ENCODE peak calls at places on chromosomes 6 and 20, in seven cellular contexts. U is HCT116, C is K562, V is IMR-90, B is H1, P is HepG2, H is GM12878. W is an unnamed sample.

GRCh38 chr6:38968702-38969149 is 79.9 kb upstream of the GLP1R start:
- DNase-seq in C (no peak), U (no peak), B (no peak), P (no peak), H (no peak), V (no peak), W (no peak)

GRCh38 chr6:134720353-134721094 is 229.4 kb downstream of the ALDH8A1 start:
- DNase-seq in C (no peak), P (no peak), V (no peak), U (no peak), B (no peak), H (no peak), W (peak)

GRCh38 chr20:33999025-33999629 is 5.4 kb downstream of the RALY start:
- DNase-seq in P (no peak), B (no peak), C (no peak), U (no peak), H (no peak), V (peak), W (no peak)

GRCh38 chr6:2695464-2696095 is 55.1 kb downstream of the MYLK4 start:
- DNase-seq in V (peak), C (no peak), P (peak), B (no peak), U (peak), H (no peak), W (peak)

GRCh38 chr6:132712366-132712765 is 1.5 kb downstream of the VNN1 start:
- DNase-seq in B (no peak), H (no peak), V (peak), U (no peak), P (no peak), C (no peak), W (peak)

GRCh38 chr6:15288856-15289255 is 43.0 kb downstream of the JARID2 start:
- DNase-seq in U (no peak), V (no peak), P (no peak), B (no peak), C (peak), H (no peak), W (no peak)

GRCh38 chr6:106136845-106137244 is 50.7 kb downstream of the PRDM1 start:
- DNase-seq in V (no peak), U (no peak), B (no peak), H (no peak), C (no peak), P (no peak), W (no peak)

GRCh38 chr6:140043762-140044378 is 669.4 kb upstream of the CITED2 start:
- DNase-seq in U (peak), B (no peak), V (peak), H (no peak), P (no peak), C (no peak), W (no peak)

GRCh38 chr6:109441069-109441816 is 719 bp downstream of the SMPD2 start:
- DNase-seq in P (peak), B (no peak), H (no peak), C (peak), U (no peak), V (peak), W (peak)

GRCh38 chr6:16316741-16317251 is 78.4 kb downstream of the GMPR start:
- DNase-seq in H (no peak), B (no peak), U (peak), C (peak), P (peak), V (peak), W (peak)

GRCh38 chr6:27582928-27583725 is 110.2 kb upstream of the ZNF184 start:
- DNase-seq in P (peak), H (no peak), U (no peak), V (peak), B (no peak), C (peak), W (peak)

GRCh38 chr20:53978497-53978896 is 91.9 kb downstream of the BCAS1 start:
- DNase-seq in H (no peak), U (no peak), B (no peak), V (no peak), C (no peak), P (no peak), W (no peak)

GRCh38 chr6:131062245-131063027 is 609 bp downstream of the EPB41L2 start:
- DNase-seq in B (no peak), U (no peak), P (no peak), H (no peak), C (peak), V (no peak), W (peak)

GRCh38 chr6:75213112-75213511 is 7.3 kb upstream of the COL12A1 start:
- DNase-seq in U (no peak), P (no peak), V (no peak), H (no peak), B (no peak), C (no peak), W (peak)

GRCh38 chr20:49948809-49949507 is 12.8 kb downstream of the RNF114 start:
- DNase-seq in U (no peak), H (no peak), P (peak), V (peak), C (no peak), B (no peak), W (no peak)

GRCh38 chr6:16216501-16217155 is 21.8 kb upstream of the GMPR start:
- DNase-seq in P (no peak), U (no peak), C (no peak), V (no peak), B (no peak), H (no peak), W (peak)

GRCh38 chr6:12714022-12714421 is 2.5 kb upstream of the PHACTR1 start:
- DNase-seq in P (no peak), H (no peak), C (no peak), B (no peak), V (no peak), U (no peak), W (no peak)

GRCh38 chr6:14381225-14381887 is 263.8 kb downstream of the CD83 start:
- DNase-seq in V (no peak), H (no peak), P (no peak), C (no peak), B (no peak), U (no peak), W (no peak)

GRCh38 chr6:107116328-107116892 is 1.1 kb upstream of the BEND3 start:
- DNase-seq in P (no peak), C (peak), B (peak), H (no peak), V (no peak), U (no peak), W (peak)

GRCh38 chr6:32146687-32147086 is 5.1 kb downstream of the PRRT1 start:
- DNase-seq in C (no peak), H (no peak), U (no peak), V (no peak), P (no peak), B (no peak), W (no peak)

GRCh38 chr20:37774143-37774542 is 80.3 kb downstream of the CTNNBL1 start:
- DNase-seq in H (no peak), P (no peak), U (no peak), V (no peak), C (no peak), B (no peak), W (no peak)

GRCh38 chr6:46632053-46632452 is 20.6 kb downstream of the CYP39A1 start:
- DNase-seq in B (no peak), H (no peak), U (no peak), C (no peak), P (no peak), V (no peak), W (no peak)

GRCh38 chr20:3044336-3044965 is 1.0 kb downstream of the GNRH2 start:
- DNase-seq in H (no peak), B (no peak), U (no peak), V (no peak), C (no peak), P (no peak), W (no peak)

GRCh38 chr20:33947709-33948295 is 45.9 kb upstream of the RALY start:
- DNase-seq in U (peak), C (peak), B (peak), H (peak), V (peak), P (peak), W (peak)

GRCh38 chr6:127053032-127053908 is 65.2 kb upstream of the RSPO3 start:
- DNase-seq in H (no peak), B (no peak), V (peak), P (no peak), U (no peak), C (no peak), W (peak)

GRCh38 chr6:53244958-53245357 is 96.3 kb upstream of the GCM1 start:
- DNase-seq in U (no peak), B (no peak), C (no peak), P (no peak), H (peak), V (no peak), W (no peak)

GRCh38 chr20:10337291-10337690 is 96.7 kb downstream of the MKKS start:
- DNase-seq in P (no peak), V (no peak), C (no peak), H (no peak), U (no peak), B (no peak), W (no peak)

GRCh38 chr6:157830354-157831017 is 7.4 kb downstream of the SNX9 start:
- DNase-seq in C (no peak), B (no peak), U (no peak), P (no peak), V (no peak), H (peak), W (no peak)

GRCh38 chr6:57134954-57135353 is 37.2 kb upstream of the BAG2 start:
- DNase-seq in H (no peak), V (no peak), U (no peak), C (no peak), P (no peak), B (no peak), W (no peak)

GRCh38 chr6:137749595-137750215 is 117.4 kb upstream of the TNFAIP3 start:
- DNase-seq in B (no peak), C (no peak), P (no peak), U (no peak), V (peak), H (no peak), W (no peak)

GRCh38 chr6:42692151-42692911 is 30.1 kb downstream of the PRPH2 start:
- DNase-seq in V (peak), U (peak), B (no peak), C (no peak), H (no peak), P (no peak), W (peak)

GRCh38 chr6:3820563-3820962 is 28.6 kb upstream of the FAM50B start:
- DNase-seq in H (no peak), U (no peak), V (no peak), B (no peak), P (no peak), C (no peak), W (no peak)

GRCh38 chr6:12578097-12578496 is 138.5 kb upstream of the PHACTR1 start:
- DNase-seq in H (no peak), C (no peak), U (no peak), B (no peak), P (no peak), V (peak), W (no peak)

GRCh38 chr20:20205862-20206236 is 153.5 kb downstream of the CFAP61 start:
- DNase-seq in C (no peak), U (no peak), H (no peak), B (no peak), P (no peak), V (no peak), W (no peak)

GRCh38 chr6:15090145-15090579 is 155.7 kb upstream of the JARID2 start:
- DNase-seq in B (no peak), P (no peak), C (no peak), U (no peak), V (no peak), H (no peak), W (no peak)

GRCh38 chr20:58692579-58693225 is at the start of gene NPEPL1:
- DNase-seq in H (no peak), C (no peak), U (peak), V (peak), B (no peak), P (no peak), W (peak)

GRCh38 chr20:6121504-6121903 is 1.3 kb downstream of the FERMT1 start:
- DNase-seq in B (no peak), C (no peak), H (no peak), P (no peak), U (no peak), V (no peak), W (no peak)
- H3K4me3 ChIP-seq in B (no peak), C (no peak), H (no peak), P (no peak), U (peak), V (no peak), W (no peak)

DNA sequence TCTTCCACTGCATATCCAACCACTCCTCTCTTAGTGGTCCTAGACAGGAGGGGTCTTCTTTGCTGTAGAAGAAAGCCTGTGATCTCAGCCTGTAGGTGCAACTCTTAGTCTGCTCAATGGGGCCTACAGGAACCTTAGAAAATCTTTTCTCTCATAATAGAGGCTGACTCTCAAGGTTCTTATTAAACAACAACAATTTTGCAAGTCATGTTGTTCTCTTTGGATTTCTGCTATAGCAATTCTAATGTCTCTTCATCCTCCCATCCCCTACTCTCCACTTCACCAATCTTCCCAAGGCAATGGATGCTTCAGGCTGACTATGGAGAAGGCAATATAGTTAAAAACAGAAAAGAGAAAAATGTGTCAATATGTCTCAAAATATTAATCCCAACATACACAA is 40.8 kb upstream of the SPTLC3 start:
- DNase-seq in U (no peak), P (no peak), B (no peak), V (no peak), H (no peak), C (no peak), W (no peak)
- TF ChIP-seq POLR2A in U (no peak), P (no peak), B (no peak), V (no peak), H (no peak), C (no peak), W (no peak)

GRCh38 chr6:110687326-110687725 is 127.9 kb downstream of the CDK19 start:
- DNase-seq in U (no peak), C (no peak), V (no peak), H (no peak), P (no peak), B (no peak), W (peak)

GRCh38 chr6:110683236-110683635 is 132.0 kb downstream of the CDK19 start:
- DNase-seq in B (no peak), H (no peak), P (no peak), U (no peak), C (no peak), V (no peak), W (no peak)

GRCh38 chr6:110681543-110682459 is 133.5 kb downstream of the CDK19 start:
- DNase-seq in V (peak), U (no peak), P (peak), B (no peak), C (no peak), H (no peak), W (no peak)

DNA sequence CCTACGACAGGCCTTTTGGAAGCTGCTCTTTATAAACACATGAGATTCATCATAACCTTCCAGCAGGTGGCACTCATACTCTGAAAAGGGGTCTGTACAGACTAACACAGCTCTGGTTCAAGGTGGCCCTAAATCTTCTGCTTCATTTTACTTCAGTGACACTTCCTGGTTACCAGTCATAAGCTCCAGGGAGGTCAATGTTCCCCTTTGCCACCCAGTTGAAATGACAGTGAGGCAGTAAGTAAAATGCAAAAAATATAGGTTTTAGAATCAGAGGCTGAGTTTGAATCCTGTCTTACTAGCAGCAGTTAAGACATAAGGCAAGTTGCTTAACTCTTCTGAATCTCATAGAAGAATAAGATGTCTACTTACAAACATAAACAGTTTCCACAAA is 132.8 kb downstream of the CDK19 start:
- DNase-seq in H (peak), V (peak), P (peak), B (no peak), U (peak), C (peak), W (peak)
- H3K9ac ChIP-seq in H (no peak), V (no peak), P (no peak), B (no peak), U (no peak), C (no peak), W (no peak)

GRCh38 chr6:152698692-152699091 is 995 bp downstream of the MYCT1 start:
- DNase-seq in U (no peak), P (no peak), C (no peak), V (no peak), H (no peak), B (no peak), W (peak)
- H3K4me3 ChIP-seq in U (no peak), P (no peak), C (no peak), V (no peak), H (no peak), B (no peak), W (peak)

GRCh38 chr6:98927534-98927933 is 20.2 kb downstream of the FBXL4 start:
- DNase-seq in P (peak), B (no peak), U (no peak), H (no peak), C (no peak), V (no peak), W (peak)

GRCh38 chr6:98929498-98930060 is 18.2 kb downstream of the FBXL4 start:
- DNase-seq in U (no peak), P (no peak), H (no peak), C (no peak), B (no peak), V (peak), W (no peak)

GRCh38 chr6:98932424-98932823 is 15.3 kb downstream of the FBXL4 start:
- DNase-seq in U (no peak), H (no peak), V (no peak), P (no peak), C (no peak), B (no peak), W (peak)

GRCh38 chr6:98931710-98932109 is 16.0 kb downstream of the FBXL4 start:
- DNase-seq in U (no peak), C (no peak), H (no peak), P (no peak), V (no peak), B (no peak), W (no peak)

GRCh38 chr6:98928688-98929087 is 19.1 kb downstream of the FBXL4 start:
- DNase-seq in V (no peak), B (no peak), H (no peak), C (no peak), U (no peak), P (no peak), W (no peak)
- TF ChIP-seq POLR2A in V (no peak), B (no peak), H (no peak), C (no peak), U (no peak), P (no peak), W (no peak)

GRCh38 chr6:111725446-111726112 is 119.9 kb upstream of the TRAF3IP2 start:
- DNase-seq in B (no peak), V (peak), H (no peak), P (no peak), C (no peak), U (no peak), W (no peak)
- H3K9ac ChIP-seq in B (no peak), V (no peak), H (no peak), P (no peak), C (no peak), U (no peak), W (no peak)

GRCh38 chr6:29974901-29975560 is 32.7 kb downstream of the HLA-A start:
- DNase-seq in H (no peak), B (no peak), V (no peak), U (no peak), C (no peak), P (no peak), W (peak)

GRCh38 chr6:29977425-29977727 is 35.0 kb downstream of the HLA-A start:
- DNase-seq in H (no peak), U (no peak), B (no peak), C (no peak), P (no peak), V (no peak), W (no peak)

GRCh38 chr6:29975561-29975907 is 33.2 kb downstream of the HLA-A start:
- DNase-seq in U (no peak), H (no peak), C (no peak), V (no peak), P (no peak), B (no peak), W (no peak)

GRCh38 chr6:29976588-29977424 is 34.5 kb downstream of the HLA-A start:
- DNase-seq in B (no peak), C (peak), U (peak), P (peak), H (peak), V (peak), W (peak)

DNA sequence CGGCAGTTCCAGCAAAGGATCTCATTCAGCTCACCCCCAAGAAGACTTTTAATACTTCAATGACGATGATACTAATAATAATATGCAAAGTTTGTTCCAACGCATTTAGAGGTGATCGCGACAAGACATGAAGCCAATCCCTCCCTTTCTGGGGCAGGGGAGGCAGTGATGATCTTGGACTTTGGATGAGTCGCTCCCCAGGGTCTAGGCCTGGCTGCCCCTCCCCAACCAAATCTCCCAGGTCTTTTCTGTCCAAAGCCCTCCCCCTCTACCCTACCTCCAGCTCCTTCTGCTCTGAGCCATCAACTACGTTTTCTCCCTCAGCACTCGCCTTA is 33.9 kb downstream of the HLA-A start:
- DNase-seq in P (no peak), B (no peak), V (no peak), U (no peak), H (no peak), C (no peak), W (no peak)
- H3K4me3 ChIP-seq in P (peak), B (no peak), V (peak), U (peak), H (peak), C (peak), W (peak)